ENCODE peak calls at places on chromosome 1, in nine cellular contexts. T is dorsolateral prefrontal cortex; Y is HT1080; R is activated CD4-positive, alpha-beta T cell treated with anti-CD3 and anti-CD28 coated beads for 36 hours; S is M059J; H is T1000; I is upper lobe of right lung; U is sciatic nerve; W is activated CD8-positive, alpha-beta memory T cell treated with anti-CD3 and anti-CD28 coated beads, Interleukin-2, amount 50 U/mL, for 48 hours. M is an unnamed sample.

GRCh38 chr1:187306671-187307415 is 478.1 kb downstream of the PLA2G4A start:
- DNase-seq in T (no peak), Y (no peak), R (no peak), S (peak), H (no peak), I (no peak), U (no peak), W (no peak), M (no peak)

GRCh38 chr1:217322834-217323233 is 308.1 kb downstream of the GPATCH2 start:
- DNase-seq in T (no peak), Y (no peak), R (no peak), S (no peak), H (no peak), I (no peak), U (no peak), W (no peak), M (no peak)

GRCh38 chr1:109191377-109191776 is 22.3 kb upstream of the SARS1 start:
- DNase-seq in T (no peak), Y (no peak), R (peak), S (no peak), H (no peak), I (no peak), U (no peak), W (no peak), M (no peak)

GRCh38 chr1:9826616-9827015 is 2.9 kb upstream of the CLSTN1 start:
- DNase-seq in T (no peak), Y (no peak), R (no peak), S (no peak), H (no peak), I (peak), U (no peak), W (no peak), M (no peak)

GRCh38 chr1:206467915-206468314 is 2.4 kb upstream of the IKBKE start:
- DNase-seq in T (no peak), Y (no peak), R (peak), S (no peak), H (no peak), I (peak), U (no peak), W (no peak), M (no peak)

GRCh38 chr1:94580367-94581115 is 39.0 kb upstream of the F3 start:
- DNase-seq in T (no peak), Y (peak), R (no peak), S (peak), H (no peak), I (no peak), U (no peak), W (no peak), M (no peak)

GRCh38 chr1:82704393-82704792 is 903.7 kb downstream of the ADGRL2 start:
- DNase-seq in T (no peak), Y (no peak), R (no peak), S (no peak), H (no peak), I (no peak), U (no peak), W (no peak), M (no peak)

GRCh38 chr1:147287133-147287865 is 44.8 kb downstream of the CHD1L start:
- DNase-seq in T (no peak), Y (no peak), R (no peak), S (no peak), H (no peak), I (no peak), U (no peak), W (no peak), M (no peak)